ENCODE peak calls at places on chromosomes 16 and 17, in eight cellular contexts. Y, R, C, F, H, A, U and J are unnamed samples.

GRCh38 chr16:86732621-86733297 is 154.4 kb downstream of the FOXL1 start:
- DNase-seq in F (no peak), R (no peak), A (no peak), U (no peak), Y (no peak), H (no peak), C (no peak), J (no peak)

GRCh38 chr16:12188674-12189249 is 212.2 kb downstream of the SNX29 start:
- DNase-seq in F (no peak), R (no peak), A (no peak), C (no peak), Y (no peak), U (no peak), H (no peak), J (no peak)

GRCh38 chr17:75845058-75845711 is 981 bp upstream of the UNC13D start:
- DNase-seq in H (no peak), Y (peak), R (peak), A (peak), U (peak), F (peak), C (peak), J (peak)

GRCh38 chr16:88120812-88121211 is 169.6 kb downstream of the BANP start:
- DNase-seq in U (no peak), H (no peak), F (no peak), A (no peak), R (no peak), C (no peak), Y (no peak), J (no peak)

GRCh38 chr16:8855972-8856371 is 12.8 kb downstream of the CARHSP1 start:
- DNase-seq in R (no peak), U (peak), H (no peak), F (no peak), A (no peak), C (no peak), Y (no peak), J (no peak)

GRCh38 chr17:27620721-27621120 is 10.3 kb upstream of the LGALS9 start:
- DNase-seq in F (no peak), R (no peak), C (no peak), Y (no peak), H (no peak), U (no peak), A (no peak), J (no peak)

GRCh38 chr17:51508048-51508447 is 247.7 kb downstream of the UTP18 start:
- DNase-seq in C (no peak), H (no peak), A (no peak), F (no peak), U (no peak), R (no peak), Y (no peak), J (no peak)

GRCh38 chr17:14919049-14919545 is 346.0 kb downstream of the PMP22 start:
- DNase-seq in Y (no peak), R (no peak), F (no peak), H (no peak), C (no peak), U (no peak), A (no peak), J (no peak)

GRCh38 chr17:43998552-43998951 is 5.9 kb upstream of the NAGS start:
- DNase-seq in Y (no peak), C (no peak), F (no peak), U (no peak), R (no peak), H (no peak), A (no peak), J (no peak)

GRCh38 chr17:58325976-58326468 is 2.6 kb downstream of the TSPOAP1 start:
- DNase-seq in R (no peak), A (no peak), C (no peak), H (no peak), Y (no peak), U (peak), F (no peak), J (no peak)

GRCh38 chr17:64969046-64969501 is 49.8 kb upstream of the LRRC37A3 start:
- DNase-seq in A (no peak), F (no peak), Y (no peak), R (no peak), C (no peak), U (no peak), H (no peak), J (no peak)

GRCh38 chr17:67435122-67435521 is 58.0 kb downstream of the PITPNC1 start:
- DNase-seq in C (no peak), F (no peak), U (no peak), H (no peak), Y (no peak), A (no peak), R (no peak), J (no peak)

GRCh38 chr17:19288453-19288852 is 51.3 kb downstream of the EPN2 start:
- DNase-seq in F (no peak), A (no peak), C (no peak), H (no peak), U (no peak), R (no peak), Y (no peak), J (no peak)

GRCh38 chr16:75289189-75289588 is 37.8 kb upstream of the BCAR1 start:
- DNase-seq in C (no peak), A (no peak), F (no peak), H (no peak), Y (no peak), U (no peak), R (no peak), J (no peak)

GRCh38 chr17:17025621-17026020 is 16.6 kb upstream of the MPRIP start:
- DNase-seq in R (no peak), H (no peak), C (no peak), A (no peak), F (no peak), Y (no peak), U (peak), J (no peak)

GRCh38 chr17:75645501-75645888 is 12.3 kb downstream of the SMIM5 start:
- DNase-seq in C (no peak), A (no peak), H (no peak), Y (no peak), R (no peak), U (peak), F (no peak), J (no peak)

GRCh38 chr17:64024215-64024654 is 3.8 kb upstream of the ICAM2 start:
- DNase-seq in U (no peak), F (no peak), H (no peak), A (no peak), R (no peak), Y (no peak), C (no peak), J (no peak)

GRCh38 chr17:3805581-3805980 is 4.6 kb upstream of the ITGAE start:
- DNase-seq in R (no peak), U (no peak), F (no peak), C (no peak), Y (no peak), A (no peak), H (no peak), J (no peak)

GRCh38 chr17:43906951-43907424 is 348 bp downstream of the MPP2 start:
- DNase-seq in Y (no peak), C (no peak), U (no peak), A (no peak), R (no peak), F (no peak), H (no peak), J (no peak)

GRCh38 chr16:65274576-65274975 is 152.7 kb upstream of the CDH11 start:
- DNase-seq in A (no peak), C (no peak), R (no peak), F (no peak), H (no peak), Y (no peak), U (no peak), J (no peak)

GRCh38 chr17:3964203-3965122 is at the start of gene ATP2A3:
- DNase-seq in R (peak), Y (no peak), U (peak), H (no peak), C (peak), A (no peak), F (no peak), J (no peak)

GRCh38 chr16:30085247-30085646 is 6.5 kb downstream of the TBX6 start:
- DNase-seq in R (no peak), H (no peak), F (no peak), U (peak), C (no peak), Y (no peak), A (no peak), J (no peak)

GRCh38 chr16:30084816-30085159 is 6.9 kb downstream of the TBX6 start:
- DNase-seq in C (no peak), A (no peak), Y (no peak), U (peak), F (no peak), R (no peak), H (no peak), J (no peak)

GRCh38 chr16:30084096-30084815 is 7.5 kb downstream of the TBX6 start:
- DNase-seq in F (no peak), Y (no peak), R (no peak), C (no peak), H (no peak), A (no peak), U (no peak), J (no peak)

GRCh38 chr16:30083216-30084055 is 7.6 kb downstream of the PPP4C start:
- DNase-seq in A (no peak), H (no peak), F (no peak), Y (no peak), U (no peak), R (no peak), C (no peak), J (no peak)

GRCh38 chr16:30082545-30083090 is 6.8 kb downstream of the PPP4C start:
- DNase-seq in C (no peak), H (no peak), Y (no peak), U (no peak), R (no peak), A (no peak), F (no peak), J (no peak)
- TF ChIP-seq CTCF in C (no peak), H (no peak), Y (no peak), U (no peak), R (no peak), A (no peak), F (no peak), J (peak)

GRCh38 chr17:42577532-42578281 is at the start of gene PSMC3IP:
- DNase-seq in H (peak), Y (peak), F (peak), C (peak), R (peak), A (peak), U (peak), J (peak)
- TF ChIP-seq CTCF in H (peak), Y (peak), F (peak), C (peak), R (peak), A (no peak), U (peak), J (peak)

GRCh38 chr17:56121661-56122060 is 31.6 kb upstream of the ANKFN1 start:
- DNase-seq in U (no peak), F (no peak), Y (no peak), H (no peak), C (no peak), A (no peak), R (no peak), J (no peak)
- TF ChIP-seq CTCF in U (no peak), F (no peak), Y (peak), H (no peak), C (no peak), A (no peak), R (no peak), J (no peak)

GRCh38 chr17:42050360-42051012 is at the start of gene C17orf113:
- DNase-seq in U (peak), Y (peak), H (no peak), F (no peak), R (peak), C (peak), A (no peak), J (peak)
- TF ChIP-seq CTCF in U (peak), Y (peak), H (peak), F (peak), R (peak), C (peak), A (no peak), J (peak)

DNA sequence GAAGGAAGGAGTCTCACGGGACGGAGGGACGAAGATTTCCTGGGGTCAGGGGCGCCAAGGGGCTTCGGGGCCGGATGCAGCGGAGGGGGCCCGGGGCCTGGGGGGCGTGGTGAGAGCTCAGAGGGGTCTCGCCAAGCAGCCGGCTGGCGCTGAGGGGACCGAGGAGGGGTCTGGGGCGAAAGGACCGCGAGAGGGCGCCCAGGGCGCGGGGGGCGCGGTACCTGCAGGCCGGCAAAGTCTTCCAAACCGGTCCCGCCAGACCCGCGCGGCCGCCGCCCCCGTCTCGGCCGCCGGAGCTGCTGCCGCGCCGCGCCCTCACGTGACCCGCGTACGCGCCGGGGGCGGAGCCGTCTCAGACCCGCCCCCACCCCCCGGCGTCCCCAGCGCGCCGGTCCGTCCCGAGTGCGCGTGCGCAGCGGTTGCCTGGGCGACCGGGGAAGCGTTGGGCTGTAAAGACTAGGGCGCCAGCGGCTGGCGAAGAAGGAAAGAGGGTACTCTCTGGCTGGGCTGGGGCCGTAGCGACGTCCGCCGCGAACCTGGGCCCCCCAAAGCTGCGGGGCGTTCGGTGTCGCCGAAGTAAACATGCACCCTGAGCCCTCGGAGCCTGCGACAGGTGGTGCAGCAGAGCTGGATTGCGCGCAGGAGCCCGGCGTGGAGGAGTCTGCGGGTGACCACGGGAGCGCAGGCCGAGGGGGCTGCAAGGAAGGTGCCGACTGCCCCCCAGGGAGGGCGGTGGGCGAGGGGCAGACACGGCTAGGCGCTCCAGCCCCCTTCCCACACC is at the start of the genes DNAAF1 and HSDL1:
- DNase-seq in U (peak), H (peak), R (peak), C (peak), F (peak), A (peak), Y (peak), J (peak)
- TF ChIP-seq CTCF in U (no peak), H (no peak), R (peak), C (peak), F (no peak), A (no peak), Y (peak), J (no peak)